ENCODE peak calls at places on chromosomes 1 and 21, in four cellular contexts. P, T, D and M are unnamed samples.

GRCh38 chr1:8941906-8942305 is 3.8 kb upstream of the CA6 start:
- DNase-seq in D (peak; percentile 86), P (peak; percentile 76), T (no peak), M (no peak)

GRCh38 chr1:9105336-9105867 is 23.5 kb downstream of the GPR157 start:
- DNase-seq in T (no peak), D (no peak), P (no peak), M (no peak)

GRCh38 chr1:36306902-36307456 is 811 bp downstream of the SH3D21 start:
- DNase-seq in P (peak; percentile 97), T (peak; percentile 96), D (peak; percentile 83), M (peak; percentile 89)

GRCh38 chr1:32303997-32304622 is 12.2 kb downstream of the HDAC1 start:
- DNase-seq in P (peak; percentile 45), D (no peak), T (no peak), M (no peak)

GRCh38 chr1:24505816-24506215 is 3.2 kb downstream of the RCAN3 start:
- DNase-seq in T (no peak), D (peak; percentile 30), P (no peak), M (no peak)

GRCh38 chr1:40740039-40740991 is 43.3 kb upstream of the KCNQ4 start:
- DNase-seq in P (no peak), T (no peak), D (no peak), M (no peak)

GRCh38 chr21:33199516-33200217 is 30.1 kb upstream of the IFNAR2 start:
- DNase-seq in P (peak; percentile 75), D (peak; percentile 89), T (peak; percentile 77), M (peak; percentile 67)

GRCh38 chr1:209705033-209705589 is 465 bp downstream of the HSD11B1 start:
- DNase-seq in T (no peak), P (no peak), D (no peak), M (no peak)

GRCh38 chr1:29227511-29227910 is 3.2 kb downstream of the MECR start:
- DNase-seq in D (no peak), P (no peak), T (no peak), M (no peak)

GRCh38 chr21:46122758-46123683 is 25.1 kb downstream of the COL6A2 start:
- DNase-seq in P (no peak), D (no peak), T (no peak), M (no peak)

GRCh38 chr21:37710555-37711293 is 205.5 kb downstream of the KCNJ6 start:
- DNase-seq in T (no peak), D (no peak), P (no peak), M (no peak)

GRCh38 chr1:198932351-198932991 is 293.6 kb downstream of the PTPRC start:
- DNase-seq in P (no peak), D (peak; percentile 86), T (no peak), M (no peak)